ENCODE peak calls at places on chromosomes 16 and 17, in eight cellular contexts. E is SK-N-SH treated with all-trans-retinoic acid at 6 μM for 48 hours; L is memory B cell; F is GM23338; O is thoracic aorta; A is activated CD8-positive, alpha-beta T cell treated with anti-CD3 and anti-CD28 coated beads for 36 hours; V is PC-3; H is left colon. N is an unnamed sample.

GRCh38 chr16:280991-281659 is 734 bp downstream of the ARHGDIG start:
- ATAC-seq in A (no peak), E (no peak), V (no peak), H (no peak), L (no peak), F (peak), O (no peak), N (no peak)

GRCh38 chr16:3004319-3004718 is 8.4 kb upstream of the CLDN9 start:
- ATAC-seq in E (no peak), H (no peak), O (peak), L (no peak), A (no peak), F (no peak), V (peak), N (no peak)

GRCh38 chr17:61750656-61751055 is 112.7 kb downstream of the BRIP1 start:
- ATAC-seq in E (no peak), L (no peak), H (no peak), V (no peak), O (no peak), A (no peak), F (no peak), N (no peak)

GRCh38 chr16:50610331-50611262 is 62.4 kb downstream of the NKD1 start:
- ATAC-seq in V (no peak), E (no peak), L (no peak), F (peak), A (no peak), O (no peak), H (no peak), N (no peak)

GRCh38 chr16:85535352-85536072 is 77.6 kb upstream of the GSE1 start:
- ATAC-seq in L (no peak), H (peak), A (no peak), V (no peak), F (no peak), E (no peak), O (no peak), N (no peak)

GRCh38 chr17:72667096-72668063 is 425.1 kb downstream of the SLC39A11 start:
- ATAC-seq in V (no peak), H (no peak), F (peak), L (no peak), A (no peak), E (no peak), O (no peak), N (no peak)

GRCh38 chr17:48728232-48729231 is at the start of gene HOXB13:
- ATAC-seq in E (peak), F (peak), H (peak), V (peak), A (no peak), L (no peak), O (no peak), N (no peak)

GRCh38 chr17:58219007-58219788 is at the start of gene MKS1:
- ATAC-seq in V (peak), F (peak), A (peak), O (peak), H (peak), L (peak), E (peak), N (peak)

GRCh38 chr16:75329933-75330332 is 78.5 kb upstream of the BCAR1 start:
- ATAC-seq in V (no peak), E (no peak), L (no peak), A (no peak), O (no peak), F (no peak), H (no peak), N (no peak)

GRCh38 chr16:46812781-46813555 is 18.0 kb downstream of the C16orf87 start:
- ATAC-seq in F (no peak), V (peak), A (peak), H (peak), O (no peak), L (no peak), E (no peak), N (no peak)

N was measured in esophagus mucosa.